ENCODE peak calls at places on chromosomes 7 and 10, in four cellular contexts. One of them, this sample, is unnamed.

GRCh38 chr10:35626971-35627507 is 15.1 kb downstream of the FZD8 start:
- DNase-seq in H1: no peak
- DNase-seq in GM12878: no peak
- DNase-seq in K562: no peak
- DNase-seq in this sample: no peak

GRCh38 chr10:34339816-34340553 is 475.1 kb downstream of the PARD3 start:
- DNase-seq in H1: no peak
- DNase-seq in GM12878: no peak
- DNase-seq in K562: no peak
- DNase-seq in this sample: no peak

GRCh38 chr7:3043544-3044395 is at the start of gene CARD11:
- DNase-seq in H1: peak; percentile 63
- DNase-seq in GM12878: no peak
- DNase-seq in K562: peak; percentile 69
- DNase-seq in this sample: no peak

GRCh38 chr7:157671358-157672255 is 334.8 kb downstream of the DNAJB6 start:
- DNase-seq in H1: peak; percentile 38
- DNase-seq in GM12878: no peak
- DNase-seq in K562: no peak
- DNase-seq in this sample: no peak

GRCh38 chr7:70830426-70830825 is 301.5 kb upstream of the GALNT17 start:
- DNase-seq in H1: no peak
- DNase-seq in GM12878: no peak
- DNase-seq in K562: no peak
- DNase-seq in this sample: peak; percentile 81

GRCh38 chr7:17709599-17709998 is 230.7 kb downstream of the SNX13 start:
- DNase-seq in H1: no peak
- DNase-seq in GM12878: no peak
- DNase-seq in K562: no peak
- DNase-seq in this sample: no peak

GRCh38 chr7:128131701-128132100 is 100.5 kb upstream of the LRRC4 start:
- DNase-seq in H1: no peak
- DNase-seq in GM12878: no peak
- DNase-seq in K562: no peak
- DNase-seq in this sample: no peak

GRCh38 chr10:78742730-78743615 is 325.8 kb upstream of the ZMIZ1 start:
- DNase-seq in H1: no peak
- DNase-seq in GM12878: no peak
- DNase-seq in K562: no peak
- DNase-seq in this sample: peak; percentile 72

GRCh38 chr10:32981760-32982159 is 23.7 kb upstream of the ITGB1 start:
- DNase-seq in H1: no peak
- DNase-seq in GM12878: no peak
- DNase-seq in K562: no peak
- DNase-seq in this sample: no peak

GRCh38 chr7:716636-717035 is 9.9 kb upstream of the DNAAF5 start:
- DNase-seq in H1: no peak
- DNase-seq in GM12878: no peak
- DNase-seq in K562: no peak
- DNase-seq in this sample: no peak

GRCh38 chr10:132113206-132113605 is 47.5 kb downstream of the JAKMIP3 start:
- DNase-seq in H1: no peak
- DNase-seq in GM12878: no peak
- DNase-seq in K562: no peak
- DNase-seq in this sample: no peak

GRCh38 chr7:1737956-1738355 is 67.9 kb downstream of the ELFN1 start:
- DNase-seq in H1: no peak
- DNase-seq in GM12878: no peak
- DNase-seq in K562: no peak
- DNase-seq in this sample: no peak

GRCh38 chr7:154953006-154953684 is 49.8 kb downstream of the PAXIP1 start:
- DNase-seq in H1: peak; percentile 90
- DNase-seq in GM12878: no peak
- DNase-seq in K562: peak; percentile 75
- DNase-seq in this sample: peak; percentile 38

GRCh38 chr10:111600772-111601171 is 523.9 kb downstream of the ADRA2A start:
- DNase-seq in H1: no peak
- DNase-seq in GM12878: no peak
- DNase-seq in K562: no peak
- DNase-seq in this sample: no peak

GRCh38 chr10:8726087-8726486 is 671.6 kb downstream of the GATA3 start:
- DNase-seq in H1: no peak
- DNase-seq in GM12878: no peak
- DNase-seq in K562: no peak
- DNase-seq in this sample: no peak

GRCh38 chr7:1188720-1189294 is 28.8 kb upstream of the ZFAND2A start:
- DNase-seq in H1: no peak
- DNase-seq in GM12878: no peak
- DNase-seq in K562: no peak
- DNase-seq in this sample: no peak

GRCh38 chr10:73060738-73061635 is 35.7 kb downstream of the P4HA1 start:
- DNase-seq in H1: no peak
- DNase-seq in GM12878: no peak
- DNase-seq in K562: peak; percentile 46
- DNase-seq in this sample: peak; percentile 17

GRCh38 chr10:110398419-110399162 is 93.9 kb upstream of the SMNDC1 start:
- DNase-seq in H1: no peak
- DNase-seq in GM12878: no peak
- DNase-seq in K562: peak; percentile 26
- DNase-seq in this sample: peak; percentile 68

GRCh38 chr10:43390791-43391190 is 18.2 kb downstream of the HNRNPF start:
- DNase-seq in H1: no peak
- DNase-seq in GM12878: no peak
- DNase-seq in K562: no peak
- DNase-seq in this sample: peak; percentile 42

GRCh38 chr10:49488056-49488455 is 50.9 kb downstream of the ERCC6 start:
- DNase-seq in H1: no peak
- DNase-seq in GM12878: no peak
- DNase-seq in K562: no peak
- DNase-seq in this sample: no peak

DNA sequence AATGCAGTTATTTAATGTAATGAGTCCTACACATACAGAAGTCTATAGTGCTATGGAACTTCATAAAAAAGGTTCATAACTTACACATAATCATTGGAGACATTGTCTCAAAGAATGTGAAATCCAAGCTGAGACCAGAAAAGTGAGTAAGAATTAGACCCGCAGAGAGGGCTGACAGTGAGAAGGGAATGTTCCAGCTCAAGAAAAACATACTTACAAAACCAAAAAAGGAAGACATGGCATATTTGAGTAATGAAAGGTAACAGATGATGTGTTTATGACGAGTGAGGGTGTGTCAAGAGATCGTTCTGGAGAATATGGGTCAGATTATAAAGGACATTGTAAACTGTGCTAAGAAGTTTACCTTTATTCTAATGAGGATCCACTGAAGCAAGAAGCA is 566.5 kb downstream of the ATRNL1 start:
- DNase-seq in H1: no peak
- DNase-seq in GM12878: no peak
- DNase-seq in K562: no peak
- DNase-seq in this sample: no peak
- TF ChIP-seq ATF2 in H1: no peak
- TF ChIP-seq ATF2 in GM12878: no peak
- TF ChIP-seq ATF2 in K562: no peak
- TF ChIP-seq ATF2 in this sample: no peak

GRCh38 chr10:77530011-77530410 is 107.6 kb downstream of the KCNMA1 start:
- DNase-seq in H1: no peak
- DNase-seq in GM12878: no peak
- DNase-seq in K562: no peak
- DNase-seq in this sample: no peak
- TF ChIP-seq SIN3A in H1: no peak
- TF ChIP-seq SIN3A in GM12878: no peak
- TF ChIP-seq SIN3A in K562: no peak
- TF ChIP-seq SIN3A in this sample: no peak

GRCh38 chr7:149310113-149310836 is 48.3 kb downstream of the ZNF783 start:
- DNase-seq in H1: no peak
- DNase-seq in GM12878: peak; percentile 36
- DNase-seq in K562: peak; percentile 72
- DNase-seq in this sample: peak; percentile 53
- TF ChIP-seq ATF2 in H1: no peak
- TF ChIP-seq ATF2 in GM12878: no peak
- TF ChIP-seq ATF2 in K562: no peak
- TF ChIP-seq ATF2 in this sample: no peak

GRCh38 chr10:21525367-21526183 is at the start of gene SKIDA1:
- DNase-seq in H1: peak; percentile 90
- DNase-seq in GM12878: no peak
- DNase-seq in K562: peak; percentile 81
- DNase-seq in this sample: peak; percentile 92
- TF ChIP-seq SIN3A in H1: peak; percentile 33
- TF ChIP-seq SIN3A in GM12878: no peak
- TF ChIP-seq SIN3A in K562: no peak
- TF ChIP-seq SIN3A in this sample: peak; percentile 63

GRCh38 chr10:7529638-7530037 is 118.8 kb upstream of the SFMBT2 start:
- DNase-seq in H1: peak; percentile 65
- DNase-seq in GM12878: no peak
- DNase-seq in K562: no peak
- DNase-seq in this sample: peak; percentile 41

GRCh38 chr10:7526017-7526400 is 115.2 kb upstream of the SFMBT2 start:
- DNase-seq in H1: no peak
- DNase-seq in GM12878: no peak
- DNase-seq in K562: no peak
- DNase-seq in this sample: peak; percentile 23

GRCh38 chr10:7527468-7527867 is 116.6 kb upstream of the SFMBT2 start:
- DNase-seq in H1: no peak
- DNase-seq in GM12878: no peak
- DNase-seq in K562: no peak
- DNase-seq in this sample: no peak

GRCh38 chr10:7523656-7524055 is 112.8 kb upstream of the SFMBT2 start:
- DNase-seq in H1: no peak
- DNase-seq in GM12878: no peak
- DNase-seq in K562: no peak
- DNase-seq in this sample: no peak

DNA sequence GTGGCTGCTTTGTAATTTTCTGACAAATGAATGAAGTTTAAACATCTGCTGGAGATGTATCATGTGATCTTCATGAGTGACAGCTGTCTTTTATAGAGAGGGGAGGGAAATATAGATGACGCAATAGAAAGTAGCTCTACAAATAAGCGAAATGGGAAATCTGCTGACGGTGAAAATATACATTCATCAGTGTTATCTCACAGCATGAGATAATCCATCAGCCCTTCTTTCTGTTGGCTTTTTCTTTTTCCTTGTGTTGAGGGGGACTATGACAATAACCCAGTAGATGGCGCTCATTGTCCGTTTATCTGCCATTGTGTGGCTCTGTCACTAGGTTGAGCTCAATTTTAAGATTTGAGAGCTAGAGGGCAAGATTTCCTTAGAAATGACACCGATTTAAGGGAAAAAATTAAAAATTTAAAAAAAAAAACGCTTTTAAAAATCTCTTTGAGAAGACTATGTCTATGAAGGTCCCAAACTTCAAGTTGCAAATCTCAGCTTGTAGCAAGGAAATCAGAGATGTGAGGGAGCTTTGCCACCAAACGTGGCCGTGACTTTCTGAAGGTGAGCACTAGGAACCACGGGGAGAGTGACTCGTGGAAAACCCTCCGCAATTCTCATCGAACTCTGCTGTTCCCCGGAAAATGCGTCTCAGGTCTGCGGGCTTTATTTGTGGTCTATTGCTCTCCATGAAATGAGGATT is 114.6 kb upstream of the SFMBT2 start:
- DNase-seq in H1: peak; percentile 67
- DNase-seq in GM12878: peak; percentile 64
- DNase-seq in K562: peak; percentile 78
- DNase-seq in this sample: peak; percentile 71
- TF ChIP-seq ATF2 in H1: no peak
- TF ChIP-seq ATF2 in GM12878: no peak
- TF ChIP-seq ATF2 in K562: no peak
- TF ChIP-seq ATF2 in this sample: no peak

GRCh38 chr7:7185382-7185989 is 3.1 kb downstream of the C1GALT1 start:
- DNase-seq in H1: no peak
- DNase-seq in GM12878: no peak
- DNase-seq in K562: no peak
- DNase-seq in this sample: no peak

GRCh38 chr7:7183833-7184463 is 1.6 kb downstream of the C1GALT1 start:
- DNase-seq in H1: no peak
- DNase-seq in GM12878: no peak
- DNase-seq in K562: no peak
- DNase-seq in this sample: no peak

GRCh38 chr7:7181519-7182155 is 707 bp upstream of the C1GALT1 start:
- DNase-seq in H1: peak; percentile 54
- DNase-seq in GM12878: peak; percentile 68
- DNase-seq in K562: peak; percentile 61
- DNase-seq in this sample: peak; percentile 75

GRCh38 chr7:7182156-7183060 is at the start of gene C1GALT1:
- DNase-seq in H1: peak; percentile 92
- DNase-seq in GM12878: peak; percentile 92
- DNase-seq in K562: peak; percentile 96
- DNase-seq in this sample: peak; percentile 95

DNA sequence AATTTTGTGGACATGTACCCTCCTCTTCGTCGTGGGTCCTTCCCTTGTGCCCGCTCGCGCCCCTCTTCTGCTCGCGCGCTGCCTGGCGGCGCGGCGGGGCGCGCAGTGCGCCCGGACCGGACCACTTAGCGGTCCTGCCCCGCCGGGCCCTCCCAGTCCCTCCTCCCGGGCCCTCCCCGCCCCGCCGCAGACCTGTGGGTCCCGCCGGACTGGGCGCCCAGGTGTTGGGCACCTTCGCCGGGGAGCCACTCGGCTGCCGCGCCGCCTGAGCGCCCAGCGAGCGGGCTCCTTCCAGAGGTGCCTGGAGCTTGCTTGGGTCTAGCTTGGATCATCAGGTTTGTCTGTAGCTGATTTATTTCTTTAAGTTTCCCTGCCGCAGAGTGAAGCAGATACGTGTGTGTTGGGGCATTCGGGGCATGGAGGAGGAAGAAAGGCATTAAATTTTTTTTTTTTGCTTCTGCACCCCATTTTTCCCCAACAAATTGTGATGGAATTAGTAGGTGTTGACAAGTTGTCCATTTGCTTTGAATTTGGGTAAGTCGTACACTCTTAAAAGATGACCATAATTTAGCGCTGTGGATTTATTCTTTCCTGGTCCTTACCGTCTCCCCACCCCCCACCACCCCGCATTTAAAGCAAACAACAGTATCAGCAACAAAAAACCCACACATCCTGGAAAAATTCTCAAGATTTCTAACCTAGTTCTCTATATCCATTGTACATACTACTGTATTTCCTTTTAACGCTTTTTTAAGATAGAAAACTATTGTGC is 903 bp downstream of the C1GALT1 start:
- DNase-seq in H1: no peak
- DNase-seq in GM12878: no peak
- DNase-seq in K562: peak; percentile 45
- DNase-seq in this sample: no peak
- TF ChIP-seq SIN3A in H1: no peak
- TF ChIP-seq SIN3A in GM12878: no peak
- TF ChIP-seq SIN3A in K562: no peak
- TF ChIP-seq SIN3A in this sample: no peak

DNA sequence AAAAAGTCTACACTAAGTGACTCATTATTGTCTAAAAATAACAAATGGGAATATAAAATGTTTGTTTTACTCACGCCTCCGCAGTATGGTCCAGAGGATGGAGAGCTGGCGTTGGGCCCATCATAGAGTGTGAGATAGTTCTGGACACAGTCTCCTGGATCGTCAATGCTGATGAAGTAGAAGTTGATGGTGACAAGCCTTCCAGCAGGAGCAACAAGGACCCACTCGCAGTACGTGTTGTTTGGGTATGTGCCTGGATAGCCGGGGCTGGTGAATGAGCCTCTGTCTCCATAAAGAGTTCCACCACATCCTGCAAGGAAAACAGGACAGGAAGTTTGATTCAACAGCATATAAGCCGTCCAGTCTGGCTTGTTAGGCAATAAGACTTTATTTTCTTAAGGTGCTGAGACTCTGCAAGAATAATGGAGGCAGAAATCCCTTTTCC is 11.5 kb upstream of the RSU1 start:
- DNase-seq in H1: no peak
- DNase-seq in GM12878: no peak
- DNase-seq in K562: no peak
- DNase-seq in this sample: no peak
- TF ChIP-seq ATF2 in H1: no peak
- TF ChIP-seq ATF2 in GM12878: no peak
- TF ChIP-seq ATF2 in K562: no peak
- TF ChIP-seq ATF2 in this sample: no peak

This sample was measured in HepG2.